ENCODE peak calls at places on chromosomes 16 and 17, in seven cellular contexts. Q, V, D, J, I, T and C are unnamed samples.

GRCh38 chr17:34579979-34580684 is 750 bp downstream of the TMEM132E start:
- DNase-seq in Q (peak), V (peak), D (no peak), J (no peak), I (peak), T (no peak), C (no peak)

GRCh38 chr17:31722251-31723056 is 136.6 kb downstream of the COPRS start:
- DNase-seq in Q (no peak), V (peak), D (no peak), J (no peak), I (no peak), T (no peak), C (peak)

GRCh38 chr17:27379863-27380533 is 76.2 kb upstream of the KSR1 start:
- DNase-seq in Q (peak), V (peak), D (peak), J (no peak), I (no peak), T (no peak), C (no peak)

GRCh38 chr17:38897176-38897575 is 27.3 kb downstream of the LASP1 start:
- DNase-seq in Q (no peak), V (no peak), D (no peak), J (no peak), I (no peak), T (no peak), C (no peak)

GRCh38 chr16:81210807-81211206 is 27.7 kb upstream of the BCO1 start:
- DNase-seq in Q (no peak), V (no peak), D (peak), J (no peak), I (no peak), T (no peak), C (no peak)

GRCh38 chr16:79278506-79278905 is 322.0 kb downstream of the MAF start:
- DNase-seq in Q (no peak), V (no peak), D (no peak), J (no peak), I (peak), T (peak), C (no peak)

GRCh38 chr16:70594569-70594968 is 51.8 kb upstream of the IL34 start:
- DNase-seq in Q (no peak), V (no peak), D (no peak), J (no peak), I (no peak), T (no peak), C (no peak)

GRCh38 chr17:55334881-55335523 is 70.2 kb downstream of the HLF start:
- DNase-seq in Q (peak), V (no peak), D (no peak), J (no peak), I (no peak), T (no peak), C (no peak)

GRCh38 chr17:9895923-9896322 is 9.1 kb downstream of the RCVRN start:
- DNase-seq in Q (no peak), V (no peak), D (no peak), J (no peak), I (no peak), T (no peak), C (no peak)

GRCh38 chr17:82315703-82316358 is 1.6 kb downstream of the CD7 start:
- DNase-seq in Q (no peak), V (no peak), D (no peak), J (no peak), I (peak), T (no peak), C (no peak)

GRCh38 chr16:26905336-26905735 is 161.4 kb upstream of the C16orf82 start:
- DNase-seq in Q (no peak), V (no peak), D (no peak), J (no peak), I (no peak), T (no peak), C (no peak)

GRCh38 chr17:13415877-13416416 is 185.8 kb downstream of the HS3ST3A1 start:
- DNase-seq in Q (no peak), V (peak), D (no peak), J (no peak), I (no peak), T (no peak), C (no peak)

GRCh38 chr16:2883027-2883846 is at the start of gene FLYWCH2:
- DNase-seq in Q (peak), V (peak), D (peak), J (peak), I (peak), T (peak), C (peak)

GRCh38 chr17:83171661-83172060 is 92.3 kb downstream of the METRNL start:
- DNase-seq in Q (no peak), V (peak), D (no peak), J (no peak), I (peak), T (no peak), C (no peak)

GRCh38 chr17:499836-500543 is 147.4 kb upstream of the RPH3AL start:
- DNase-seq in Q (no peak), V (no peak), D (no peak), J (no peak), I (no peak), T (peak), C (no peak)

GRCh38 chr17:29002811-29003210 is 3.0 kb downstream of the SEZ6 start:
- DNase-seq in Q (no peak), V (no peak), D (no peak), J (no peak), I (no peak), T (no peak), C (no peak)

GRCh38 chr16:29816694-29817441 is 916 bp downstream of the PAGR1 start:
- DNase-seq in Q (no peak), V (peak), D (peak), J (peak), I (peak), T (peak), C (no peak)

GRCh38 chr17:4304417-4305027 is 40.7 kb upstream of the ANKFY1 start:
- DNase-seq in Q (peak), V (peak), D (peak), J (no peak), I (peak), T (peak), C (peak)

GRCh38 chr16:85422374-85423185 is 190.5 kb upstream of the GSE1 start:
- DNase-seq in Q (peak), V (no peak), D (peak), J (no peak), I (no peak), T (no peak), C (no peak)

GRCh38 chr16:50254072-50254471 is 12.3 kb upstream of the ADCY7 start:
- DNase-seq in Q (peak), V (no peak), D (no peak), J (no peak), I (no peak), T (no peak), C (no peak)

GRCh38 chr16:22181843-22182242 is 19.5 kb downstream of the SDR42E2 start:
- DNase-seq in Q (no peak), V (no peak), D (no peak), J (no peak), I (no peak), T (no peak), C (no peak)

GRCh38 chr16:51875834-51876725 is 670.9 kb downstream of the TOX3 start:
- DNase-seq in Q (no peak), V (no peak), D (no peak), J (no peak), I (no peak), T (no peak), C (no peak)

GRCh38 chr17:29257756-29258155 is 11.1 kb downstream of the CRYBA1 start:
- DNase-seq in Q (no peak), V (no peak), D (no peak), J (no peak), I (no peak), T (no peak), C (no peak)

GRCh38 chr16:1745181-1745899 is 26.0 kb downstream of the NME3 start:
- DNase-seq in Q (no peak), V (peak), D (no peak), J (peak), I (no peak), T (no peak), C (peak)

GRCh38 chr16:53892155-53892554 is 188.2 kb downstream of the FTO start:
- DNase-seq in Q (peak), V (peak), D (peak), J (peak), I (peak), T (peak), C (peak)

GRCh38 chr16:28155293-28155692 is 56.5 kb downstream of the XPO6 start:
- DNase-seq in Q (no peak), V (no peak), D (peak), J (no peak), I (no peak), T (no peak), C (no peak)

GRCh38 chr17:72344613-72345012 is 223.8 kb downstream of the SOX9 start:
- DNase-seq in Q (no peak), V (no peak), D (no peak), J (no peak), I (no peak), T (peak), C (no peak)

GRCh38 chr16:2211923-2212347 is 1.3 kb upstream of the BRICD5 start:
- DNase-seq in Q (no peak), V (no peak), D (no peak), J (no peak), I (no peak), T (no peak), C (no peak)

GRCh38 chr16:12600116-12600515 is 203.6 kb downstream of the CPPED1 start:
- DNase-seq in Q (no peak), V (no peak), D (no peak), J (no peak), I (no peak), T (no peak), C (no peak)